ENCODE peak calls at places on chromosome 17, in ten cellular contexts. L is left lung, Y is mucosa of descending colon, E is psoas muscle, J is Panc1, A is heart right ventricle, F is A549, X is HepG2, G is pancreas, Z is PC-3. V is an unnamed sample. For H3K4me1, the result is how much of the 10 kb centered on the place peaks cover.

GRCh38 chr17:66406701-66407644 is 104.6 kb downstream of the PRKCA start:
- ATAC-seq in L (no peak), Y (no peak), E (no peak), J (no peak), A (no peak), F (no peak), X (no peak), G (no peak), Z (no peak), V (no peak)

GRCh38 chr17:1216209-1216937 is 36.6 kb upstream of the ABR start:
- ATAC-seq in L (no peak), Y (no peak), E (no peak), J (no peak), A (no peak), F (peak), X (no peak), G (no peak), Z (no peak), V (no peak)

GRCh38 chr17:81655378-81656117 is 794 bp downstream of the PDE6G start:
- ATAC-seq in L (no peak), Y (no peak), E (no peak), J (peak), A (no peak), F (no peak), X (peak), G (no peak), Z (no peak), V (no peak)

GRCh38 chr17:30256756-30257506 is 21.4 kb upstream of the SLC6A4 start:
- ATAC-seq in L (no peak), Y (no peak), E (peak), J (no peak), A (no peak), F (no peak), X (no peak), G (no peak), Z (no peak), V (no peak)

GRCh38 chr17:31313982-31314787 is at the start of gene EVI2B:
- ATAC-seq in L (peak), Y (peak), E (no peak), J (peak), A (no peak), F (no peak), X (no peak), G (no peak), Z (peak), V (no peak)

GRCh38 chr17:82589851-82590180 is 58.4 kb downstream of the WDR45B start:
- ATAC-seq in L (no peak), Y (no peak), E (no peak), J (no peak), A (no peak), F (no peak), X (no peak), G (no peak), Z (no peak), V (no peak)

GRCh38 chr17:82449883-82450356 is 632 bp downstream of the CYBC1 start:
- ATAC-seq in L (no peak), Y (no peak), E (no peak), J (no peak), A (peak), F (no peak), X (no peak), G (no peak), Z (no peak), V (no peak)

GRCh38 chr17:1223662-1224061 is 43.9 kb upstream of the ABR start:
- ATAC-seq in L (no peak), Y (no peak), E (no peak), J (no peak), A (no peak), F (no peak), X (no peak), G (no peak), Z (no peak), V (no peak)

GRCh38 chr17:73007447-73007846 is 85.0 kb downstream of the SLC39A11 start:
- ATAC-seq in L (no peak), Y (peak), E (no peak), J (no peak), A (peak), F (no peak), X (no peak), G (peak), Z (no peak), V (no peak)

GRCh38 chr17:72572604-72573491 is 452.0 kb downstream of the SOX9 start:
- ATAC-seq in L (no peak), Y (no peak), E (no peak), J (peak), A (no peak), F (no peak), X (no peak), G (no peak), Z (no peak), V (no peak)

GRCh38 chr17:15388356-15389046 is 47.1 kb upstream of the TEKT3 start:
- ATAC-seq in L (no peak), Y (no peak), E (no peak), J (no peak), A (no peak), F (no peak), X (no peak), G (no peak), Z (no peak), V (no peak)

GRCh38 chr17:76696763-76697701 is 13.7 kb downstream of the MXRA7 start:
- ATAC-seq in L (peak), Y (no peak), E (peak), J (no peak), A (peak), F (no peak), X (peak), G (no peak), Z (peak), V (peak)

GRCh38 chr17:13030459-13031305 is 12.9 kb upstream of the ELAC2 start:
- ATAC-seq in L (peak), Y (peak), E (no peak), J (no peak), A (peak), F (peak), X (peak), G (no peak), Z (no peak), V (no peak)

GRCh38 chr17:18981642-18982424 is 22.7 kb downstream of the FAM83G start:
- ATAC-seq in L (peak), Y (peak), E (peak), J (peak), A (no peak), F (peak), X (peak), G (peak), Z (peak), V (no peak)

GRCh38 chr17:63275318-63275967 is 170.7 kb downstream of the CYB561 start:
- ATAC-seq in L (peak), Y (peak), E (peak), J (peak), A (peak), F (peak), X (no peak), G (no peak), Z (peak), V (peak)

GRCh38 chr17:15663176-15663575 is 20.9 kb downstream of the TRIM16 start:
- ATAC-seq in L (no peak), Y (no peak), E (no peak), J (no peak), A (no peak), F (no peak), X (no peak), G (no peak), Z (no peak), V (no peak)

GRCh38 chr17:4506892-4507291 is 8.2 kb downstream of the SPNS2 start:
- ATAC-seq in L (no peak), Y (no peak), E (peak), J (no peak), A (no peak), F (no peak), X (no peak), G (no peak), Z (no peak), V (no peak)

GRCh38 chr17:66667491-66668030 is 167.4 kb upstream of the CACNG5 start:
- ATAC-seq in L (no peak), Y (no peak), E (no peak), J (no peak), A (no peak), F (no peak), X (no peak), G (no peak), Z (no peak), V (no peak)

GRCh38 chr17:36849871-36850348 is 87.4 kb upstream of the LHX1 start:
- ATAC-seq in L (no peak), Y (no peak), E (no peak), J (peak), A (no peak), F (peak), X (peak), G (no peak), Z (peak), V (no peak)

GRCh38 chr17:70089513-70090148 is 14.6 kb downstream of the KCNJ16 start:
- ATAC-seq in L (peak), Y (peak), E (no peak), J (peak), A (no peak), F (peak), X (no peak), G (peak), Z (peak), V (no peak)

GRCh38 chr17:31318298-31319190 is 2.9 kb downstream of the EVI2A start:
- ATAC-seq in L (peak), Y (peak), E (peak), J (no peak), A (peak), F (no peak), X (no peak), G (no peak), Z (no peak), V (peak)

GRCh38 chr17:16283705-16284104 is 66.7 kb downstream of the PIGL start:
- ATAC-seq in L (no peak), Y (no peak), E (no peak), J (no peak), A (no peak), F (no peak), X (no peak), G (no peak), Z (no peak), V (no peak)

GRCh38 chr17:73646409-73647305 is 2.4 kb upstream of the SDK2 start:
- ATAC-seq in L (no peak), Y (no peak), E (no peak), J (no peak), A (no peak), F (no peak), X (peak), G (no peak), Z (no peak), V (no peak)

GRCh38 chr17:50151937-50152547 is 1.6 kb upstream of the PPP1R9B start:
- ATAC-seq in L (peak), Y (peak), E (peak), J (peak), A (peak), F (peak), X (peak), G (peak), Z (peak), V (peak)

GRCh38 chr17:1498869-1499268 is 6.4 kb upstream of the MYO1C start:
- ATAC-seq in L (peak), Y (peak), E (no peak), J (no peak), A (no peak), F (no peak), X (no peak), G (no peak), Z (no peak), V (no peak)

DNA sequence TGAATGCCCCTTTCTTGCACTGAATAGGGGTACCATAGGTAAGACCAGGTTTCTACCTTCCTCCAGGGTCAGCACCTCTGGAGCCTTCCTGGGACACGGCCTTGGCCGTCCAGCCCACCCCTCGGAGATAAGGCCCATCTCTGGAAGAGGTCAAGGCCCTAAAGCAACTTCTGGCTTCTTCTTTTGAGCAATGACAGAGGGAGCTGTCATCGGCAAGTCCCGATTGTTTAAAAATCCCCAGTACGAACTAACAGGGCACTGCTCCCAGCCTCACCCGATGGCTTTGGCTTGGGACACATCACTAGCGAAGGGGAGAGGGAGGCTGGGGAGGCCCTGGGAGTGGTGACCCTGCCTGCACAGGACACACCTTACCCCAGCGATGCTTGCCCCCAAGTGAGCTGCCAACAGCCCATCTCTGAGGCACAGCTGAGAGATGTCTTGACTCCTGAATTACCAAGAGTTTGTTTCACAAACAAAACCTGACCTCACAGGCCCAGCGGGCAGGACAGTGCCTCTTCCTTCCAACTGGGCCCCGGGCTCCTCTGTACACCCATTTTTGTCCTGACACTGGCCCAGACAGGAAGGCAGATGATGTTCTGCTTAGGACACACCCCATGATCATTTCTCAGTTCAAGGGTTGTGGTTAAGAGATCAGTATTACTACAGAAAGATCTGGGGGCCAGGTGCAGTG is 4.8 kb downstream of the SYNGR2 start:
- ATAC-seq in L (no peak), Y (no peak), E (peak), J (no peak), A (peak), F (no peak), X (no peak), G (no peak), Z (no peak), V (peak)
- H3K4me1 ChIP-seq in L (under half), Y (half or more), E (half or more), J (half or more), A (half or more), F (under half), X (under half), G (under half), Z (under half), V (under half)

GRCh38 chr17:7176870-7177209 is 2.3 kb downstream of the ASGR1 start:
- ATAC-seq in L (peak), Y (no peak), E (no peak), J (no peak), A (no peak), F (peak), X (no peak), G (no peak), Z (no peak), V (peak)
- H3K4me3 ChIP-seq in L (no peak), Y (no peak), E (no peak), J (no peak), A (no peak), F (peak), X (peak), G (no peak), Z (peak), V (no peak)

GRCh38 chr17:39261286-39261685 is 35.5 kb upstream of the STAC2 start:
- ATAC-seq in L (no peak), Y (no peak), E (no peak), J (no peak), A (no peak), F (peak), X (no peak), G (no peak), Z (no peak), V (no peak)
- TF ChIP-seq CTCF in L (no peak), Y (no peak), E (peak), J (peak), A (no peak), F (peak), X (peak), G (no peak), Z (peak), V (no peak)

GRCh38 chr17:57984936-57985674 is 2.9 kb downstream of the VEZF1 start:
- ATAC-seq in L (no peak), Y (no peak), E (no peak), J (no peak), A (no peak), F (no peak), X (no peak), G (no peak), Z (no peak), V (no peak)
- H3K4me1 ChIP-seq in L (under half), Y (under half), E (half or more), J (under half), A (half or more), F (half or more), X (half or more), G (under half), Z (under half), V (under half)

GRCh38 chr17:44901323-44901965 is 2.2 kb upstream of the EFTUD2 start:
- ATAC-seq in L (no peak), Y (no peak), E (no peak), J (no peak), A (no peak), F (no peak), X (no peak), G (no peak), Z (peak), V (no peak)
- H3K4me3 ChIP-seq in L (no peak), Y (no peak), E (no peak), J (no peak), A (no peak), F (no peak), X (no peak), G (no peak), Z (no peak), V (no peak)

GRCh38 chr17:65294184-65294719 is 157.1 kb downstream of the RGS9 start:
- ATAC-seq in L (peak), Y (peak), E (peak), J (peak), A (peak), F (peak), X (peak), G (peak), Z (peak), V (peak)
- TF ChIP-seq CTCF in L (peak), Y (peak), E (peak), J (peak), A (peak), F (peak), X (peak), G (peak), Z (peak), V (peak)

GRCh38 chr17:14302421-14303099 is 1.7 kb downstream of the HS3ST3B1 start:
- ATAC-seq in L (peak), Y (peak), E (peak), J (peak), A (peak), F (peak), X (peak), G (peak), Z (peak), V (peak)

GRCh38 chr17:14304222-14304844 is 3.5 kb downstream of the HS3ST3B1 start:
- ATAC-seq in L (no peak), Y (no peak), E (no peak), J (no peak), A (no peak), F (no peak), X (no peak), G (no peak), Z (no peak), V (no peak)

GRCh38 chr17:14301761-14302401 is 1.0 kb downstream of the HS3ST3B1 start:
- ATAC-seq in L (no peak), Y (peak), E (no peak), J (peak), A (no peak), F (peak), X (no peak), G (no peak), Z (no peak), V (no peak)

GRCh38 chr17:14304876-14305636 is 4.2 kb downstream of the HS3ST3B1 start:
- ATAC-seq in L (no peak), Y (no peak), E (no peak), J (no peak), A (no peak), F (no peak), X (no peak), G (no peak), Z (no peak), V (no peak)

GRCh38 chr17:14303343-14304221 is 2.7 kb downstream of the HS3ST3B1 start:
- ATAC-seq in L (no peak), Y (no peak), E (no peak), J (no peak), A (no peak), F (no peak), X (no peak), G (no peak), Z (no peak), V (no peak)
- H3K4me1 ChIP-seq in L (under half), Y (under half), E (under half), J (under half), A (half or more), F (under half), X (under half), G (under half), Z (under half), V (half or more)

DNA sequence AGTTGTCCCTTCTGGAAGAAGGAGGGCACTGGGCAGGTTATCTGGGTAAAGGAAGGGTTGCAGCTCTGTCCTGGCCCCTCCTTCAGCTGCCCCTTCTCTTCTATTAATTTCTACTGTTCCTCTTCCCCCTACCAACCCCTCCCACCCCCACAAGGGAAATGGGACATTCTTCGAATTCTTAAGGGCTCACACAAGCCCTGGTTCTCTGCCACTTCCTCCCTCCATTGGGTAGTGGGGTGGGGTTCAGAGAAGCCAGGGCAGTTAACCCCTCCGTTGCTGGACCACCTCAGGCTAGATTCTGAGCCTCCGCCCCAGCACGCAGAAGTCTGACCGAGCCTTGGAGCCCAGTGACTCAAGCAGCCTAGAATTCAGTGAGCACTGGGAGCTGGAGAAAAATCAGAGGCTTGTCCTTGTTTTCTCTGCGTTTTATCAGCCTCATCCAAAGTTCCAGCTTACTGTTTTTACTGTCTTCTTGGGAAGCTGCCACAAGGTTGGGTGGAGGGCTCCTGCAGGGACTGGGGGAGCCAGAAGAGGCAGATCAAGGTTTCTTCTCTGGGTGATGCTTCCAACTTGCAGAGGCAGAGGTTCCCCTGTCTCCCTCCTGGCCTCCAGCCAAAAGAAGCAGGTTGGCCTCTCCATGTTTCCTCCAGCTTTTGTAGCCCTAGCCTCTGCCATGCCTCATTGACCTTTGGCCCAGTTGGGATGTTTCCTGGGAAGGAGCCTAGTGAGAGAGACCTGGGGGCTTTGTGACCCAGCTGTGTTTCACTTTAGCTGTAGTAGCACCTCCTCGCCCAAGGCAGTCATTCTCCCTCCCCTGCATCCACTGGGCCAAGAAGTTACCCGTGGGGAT is 10.2 kb downstream of the LASP1 start:
- ATAC-seq in L (peak), Y (peak), E (peak), J (peak), A (peak), F (peak), X (no peak), G (peak), Z (peak), V (peak)
- H3K4me3 ChIP-seq in L (no peak), Y (no peak), E (no peak), J (no peak), A (no peak), F (peak), X (no peak), G (no peak), Z (peak), V (peak)

V was measured in gastroesophageal sphincter.